ENCODE peak calls at places on chromosome 21, in six cellular contexts. N is NCI-H345; L is foreskin fibroblast; K is neural crest cell; H is endothelial cell; I is effector memory CD4-positive, alpha-beta T cell. Q is an unnamed sample.
A peak's percentile ranks its signal among the peaks of the same experiment; 100 is the strongest.

GRCh38 chr21:45970674-45971486 is 10.7 kb upstream of the COL6A1 start:
- DNase-seq in N (peak; percentile 39), L (no peak), K (peak; percentile 80), H (peak; percentile 81), I (no peak), Q (no peak)

GRCh38 chr21:42129300-42130266 is 58.5 kb downstream of the UMODL1 start:
- DNase-seq in N (no peak), L (no peak), K (no peak), H (no peak), I (no peak), Q (no peak)

GRCh38 chr21:41861255-41861654 is 17.9 kb downstream of the PRDM15 start:
- DNase-seq in N (no peak), L (no peak), K (no peak), H (no peak), I (no peak), Q (no peak)

GRCh38 chr21:38289697-38290096 is 32.9 kb downstream of the KCNJ15 start:
- DNase-seq in N (no peak), L (peak; percentile 99), K (no peak), H (no peak), I (no peak), Q (no peak)

GRCh38 chr21:39373634-39374033 is 24.7 kb upstream of the HMGN1 start:
- DNase-seq in N (no peak), L (peak; percentile 50), K (no peak), H (peak; percentile 23), I (no peak), Q (peak; percentile 20)

GRCh38 chr21:43203523-43204080 is 34.8 kb downstream of the CRYAA start:
- DNase-seq in N (no peak), L (no peak), K (no peak), H (no peak), I (no peak), Q (no peak)

GRCh38 chr21:45455321-45456013 is 50.5 kb downstream of the COL18A1 start:
- DNase-seq in N (peak; percentile 25), L (no peak), K (no peak), H (no peak), I (no peak), Q (no peak)

GRCh38 chr21:17081193-17081592 is 431.6 kb upstream of the CXADR start:
- DNase-seq in N (no peak), L (no peak), K (no peak), H (no peak), I (no peak), Q (no peak)